ENCODE peak calls at places on chromosomes 13 and 19, in five cellular contexts. One of them, this sample, is unnamed.

GRCh38 chr19:29634731-29635130 is 28.6 kb downstream of the POP4 start:
- DNase-seq in EH: no peak
- DNase-seq in NCI-H1930: no peak
- DNase-seq in memory B cell: no peak
- DNase-seq in NCI-H510A: no peak
- DNase-seq in this sample: no peak

GRCh38 chr13:99983401-99984133 is 2.0 kb downstream of the ZIC2 start:
- DNase-seq in EH: no peak
- DNase-seq in memory B cell: no peak
- DNase-seq in NCI-H510A: peak; percentile 8
- DNase-seq in NCI-H1930: peak; percentile 46
- DNase-seq in this sample: peak; percentile 57

GRCh38 chr19:35006342-35006998 is 6.3 kb downstream of the GRAMD1A start:
- DNase-seq in NCI-H1930: no peak
- DNase-seq in memory B cell: no peak
- DNase-seq in NCI-H510A: no peak
- DNase-seq in EH: peak; percentile 82
- DNase-seq in this sample: peak; percentile 23

GRCh38 chr13:41941174-41941573 is 19.7 kb downstream of the VWA8 start:
- DNase-seq in memory B cell: no peak
- DNase-seq in NCI-H1930: no peak
- DNase-seq in EH: no peak
- DNase-seq in NCI-H510A: no peak
- DNase-seq in this sample: no peak

GRCh38 chr19:3389876-3390361 is 23.5 kb downstream of the NFIC start:
- DNase-seq in memory B cell: no peak
- DNase-seq in EH: peak; percentile 75
- DNase-seq in NCI-H510A: no peak
- DNase-seq in NCI-H1930: no peak
- DNase-seq in this sample: peak; percentile 48

GRCh38 chr19:12646551-12646950 is 20.0 kb downstream of the MAN2B1 start:
- DNase-seq in NCI-H510A: no peak
- DNase-seq in NCI-H1930: no peak
- DNase-seq in memory B cell: no peak
- DNase-seq in EH: no peak
- DNase-seq in this sample: no peak

GRCh38 chr13:82878536-82878935 is 1003.7 kb downstream of the SLITRK1 start:
- DNase-seq in EH: peak; percentile 69
- DNase-seq in NCI-H510A: peak; percentile 33
- DNase-seq in memory B cell: no peak
- DNase-seq in NCI-H1930: peak; percentile 82
- DNase-seq in this sample: peak; percentile 33

GRCh38 chr13:101115762-101116161 is 300.5 kb downstream of the NALCN start:
- DNase-seq in EH: peak; percentile 3
- DNase-seq in NCI-H1930: no peak
- DNase-seq in NCI-H510A: no peak
- DNase-seq in memory B cell: no peak
- DNase-seq in this sample: peak; percentile 31

GRCh38 chr19:13033819-13034611 is 38.7 kb downstream of the NFIX start:
- DNase-seq in NCI-H1930: no peak
- DNase-seq in NCI-H510A: peak; percentile 60
- DNase-seq in memory B cell: peak; percentile 48
- DNase-seq in EH: peak; percentile 65
- DNase-seq in this sample: peak; percentile 82

GRCh38 chr13:21603531-21604448 is at the start of gene MICU2:
- DNase-seq in memory B cell: peak; percentile 94
- DNase-seq in EH: peak; percentile 96
- DNase-seq in NCI-H1930: peak; percentile 96
- DNase-seq in NCI-H510A: peak; percentile 85
- DNase-seq in this sample: peak; percentile 98

GRCh38 chr13:98664510-98664909 is 87.6 kb upstream of the STK24 start:
- DNase-seq in memory B cell: no peak
- DNase-seq in NCI-H1930: no peak
- DNase-seq in EH: no peak
- DNase-seq in NCI-H510A: no peak
- DNase-seq in this sample: no peak

GRCh38 chr19:13459351-13459750 is 46.9 kb downstream of the CACNA1A start:
- DNase-seq in memory B cell: no peak
- DNase-seq in NCI-H1930: peak; percentile 35
- DNase-seq in NCI-H510A: no peak
- DNase-seq in EH: no peak
- DNase-seq in this sample: no peak

GRCh38 chr13:103255587-103256301 is 189.5 kb upstream of the SLC10A2 start:
- DNase-seq in memory B cell: no peak
- DNase-seq in EH: no peak
- DNase-seq in NCI-H510A: no peak
- DNase-seq in NCI-H1930: no peak
- DNase-seq in this sample: no peak

GRCh38 chr19:49408816-49409440 is 14.3 kb downstream of the PTH2 start:
- DNase-seq in memory B cell: no peak
- DNase-seq in EH: peak; percentile 18
- DNase-seq in NCI-H510A: no peak
- DNase-seq in NCI-H1930: no peak
- DNase-seq in this sample: no peak

GRCh38 chr19:11473725-11474124 is 7.1 kb downstream of the ELAVL3 start:
- DNase-seq in memory B cell: no peak
- DNase-seq in EH: no peak
- DNase-seq in NCI-H1930: no peak
- DNase-seq in NCI-H510A: no peak
- DNase-seq in this sample: no peak

GRCh38 chr19:29410974-29411615 is 114.7 kb upstream of the VSTM2B start:
- DNase-seq in NCI-H1930: no peak
- DNase-seq in EH: no peak
- DNase-seq in memory B cell: no peak
- DNase-seq in NCI-H510A: no peak
- DNase-seq in this sample: peak; percentile 7

GRCh38 chr19:3224346-3225325 is at the start of gene CELF5:
- DNase-seq in NCI-H510A: peak; percentile 35
- DNase-seq in NCI-H1930: peak; percentile 32
- DNase-seq in memory B cell: no peak
- DNase-seq in EH: peak; percentile 43
- DNase-seq in this sample: peak; percentile 73

GRCh38 chr13:21079761-21080730 is 18.7 kb upstream of the LATS2 start:
- DNase-seq in memory B cell: no peak
- DNase-seq in EH: peak; percentile 97
- DNase-seq in NCI-H510A: no peak
- DNase-seq in NCI-H1930: no peak
- DNase-seq in this sample: peak; percentile 91

GRCh38 chr13:43424386-43424785 is 362.4 kb downstream of the ENOX1 start:
- DNase-seq in NCI-H1930: peak; percentile 49
- DNase-seq in memory B cell: no peak
- DNase-seq in EH: no peak
- DNase-seq in NCI-H510A: no peak
- DNase-seq in this sample: no peak

This sample was measured in GM23248.